ENCODE peak calls at places on chromosome 19, in four cellular contexts. Q is AG10803, M is astrocyte, F is epithelial cell of esophagus. V is an unnamed sample.

GRCh38 chr19:13441810-13442512 is 64.3 kb downstream of the CACNA1A start:
- DNase-seq in Q (peak), M (peak), F (peak), V (no peak)

GRCh38 chr19:44722131-44723121 is 23.5 kb downstream of the CEACAM16 start:
- DNase-seq in Q (no peak), M (no peak), F (no peak), V (no peak)

GRCh38 chr19:46341937-46342336 is 5.0 kb upstream of the PPP5C start:
- DNase-seq in Q (no peak), M (no peak), F (no peak), V (no peak)

GRCh38 chr19:55927991-55928390 is 4.1 kb downstream of the NLRP13 start:
- DNase-seq in Q (no peak), M (no peak), F (no peak), V (no peak)

GRCh38 chr19:54448774-54449700 is at the start of gene LENG8:
- DNase-seq in Q (peak), M (peak), F (peak), V (peak)

GRCh38 chr19:19372656-19373416 is 32.6 kb upstream of the GATAD2A start:
- DNase-seq in Q (peak), M (no peak), F (peak), V (no peak)

GRCh38 chr19:45171211-45171623 is 6.8 kb downstream of the TRAPPC6A start:
- DNase-seq in Q (no peak), M (no peak), F (peak), V (no peak)

GRCh38 chr19:34317311-34317927 is 47.6 kb upstream of the GPI start:
- DNase-seq in Q (no peak), M (peak), F (peak), V (no peak)

GRCh38 chr19:35868823-35869326 is 501 bp downstream of the APLP1 start:
- DNase-seq in Q (no peak), M (no peak), F (no peak), V (no peak)

GRCh38 chr19:13875824-13876223 is 1.1 kb upstream of the NANOS3 start:
- DNase-seq in Q (no peak), M (no peak), F (no peak), V (no peak)

GRCh38 chr19:45404557-45405434 is at the start of gene PPP1R13L:
- DNase-seq in Q (peak), M (peak), F (peak), V (no peak)

GRCh38 chr19:55118401-55118991 is 1.1 kb upstream of the PPP1R12C start:
- DNase-seq in Q (peak), M (no peak), F (no peak), V (no peak)

GRCh38 chr19:660793-661426 is 2.1 kb downstream of the RNF126 start:
- DNase-seq in Q (no peak), M (no peak), F (no peak), V (no peak)

GRCh38 chr19:23481043-23481442 is 85.8 kb upstream of the ZNF91 start:
- DNase-seq in Q (no peak), M (no peak), F (peak), V (no peak)

DNA sequence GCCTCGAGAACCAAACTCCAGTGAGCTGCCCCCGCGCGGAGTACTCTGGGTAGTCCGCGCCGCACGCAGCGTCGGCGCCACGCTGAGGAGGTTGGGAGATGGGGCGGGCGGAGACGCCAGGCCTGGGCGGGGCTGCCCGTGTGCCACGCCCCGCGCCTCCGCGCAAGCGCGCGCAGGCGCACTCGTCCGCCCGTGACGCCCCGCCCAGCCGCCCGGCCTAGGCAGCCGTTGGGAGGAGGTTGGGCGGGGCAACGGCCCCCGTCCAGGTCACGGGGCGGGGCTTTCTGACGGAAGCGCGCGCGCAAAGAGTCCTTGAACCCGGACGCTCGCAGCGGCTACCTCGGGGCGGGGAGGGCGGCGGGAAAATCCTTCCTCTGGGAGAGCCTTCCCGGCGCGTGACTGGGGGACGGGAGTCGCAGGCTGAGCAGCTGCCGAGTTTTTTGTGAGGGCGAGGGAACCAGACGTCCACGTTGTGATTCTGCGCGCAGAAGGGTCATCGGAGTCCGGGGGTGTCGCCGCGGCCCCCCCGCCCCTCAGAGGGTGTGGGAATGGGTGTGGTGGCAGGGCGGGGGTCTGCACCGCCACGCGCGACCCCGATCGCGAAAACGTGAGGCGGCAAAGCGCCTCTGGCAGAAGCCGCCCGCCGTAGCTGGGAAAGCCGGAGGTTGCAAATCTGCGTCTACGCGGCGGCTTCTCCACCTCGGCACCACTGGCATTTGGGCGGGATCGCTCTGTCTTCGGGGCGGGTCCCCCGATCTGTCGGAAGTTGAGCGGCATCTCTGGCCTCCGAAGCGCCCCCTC is at the start of gene MED26:
- DNase-seq in Q (peak), M (peak), F (peak), V (peak)
- TF ChIP-seq CTCF in Q (no peak), M (no peak), F (no peak), V (no peak)

GRCh38 chr19:48713041-48713863 is 6.3 kb downstream of the MAMSTR start:
- DNase-seq in Q (no peak), M (no peak), F (peak), V (no peak)
- TF ChIP-seq CTCF in Q (peak), M (no peak), F (peak), V (peak)

DNA sequence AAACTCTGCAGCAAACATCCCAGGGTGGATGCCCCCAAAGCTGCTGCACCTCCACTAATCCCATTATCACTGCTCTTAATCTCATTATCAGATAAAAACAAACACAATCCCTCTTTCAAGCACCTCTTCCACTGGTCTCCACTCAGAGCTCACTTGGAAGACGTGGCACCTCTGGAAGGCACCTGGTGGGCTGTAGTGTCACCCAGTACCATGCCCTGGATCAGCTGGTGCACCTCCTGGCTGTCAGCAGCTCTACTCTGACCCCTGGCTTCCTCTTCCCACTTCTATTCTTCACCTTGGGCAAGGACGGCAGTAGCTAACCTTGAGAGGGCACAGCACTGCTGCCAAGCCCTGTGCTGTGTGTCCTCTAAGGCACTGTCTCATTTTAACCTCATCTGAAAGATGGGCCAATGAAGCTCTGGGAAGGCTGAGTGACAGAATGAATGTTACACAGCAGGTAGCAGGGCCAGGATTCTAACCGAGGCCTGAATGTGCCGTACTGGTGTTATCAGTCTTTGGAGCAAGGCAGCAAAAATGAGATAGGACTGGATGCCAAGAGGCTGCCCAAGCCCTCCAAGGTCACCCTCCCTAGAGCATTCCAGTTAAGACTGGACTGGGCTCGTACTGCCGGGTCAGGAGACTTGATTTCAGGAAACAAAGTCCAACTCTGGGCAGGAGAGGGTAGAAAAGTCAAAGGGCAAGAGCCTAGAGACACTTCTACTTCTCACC is 7.4 kb downstream of the BRD4 start:
- DNase-seq in Q (no peak), M (no peak), F (no peak), V (no peak)
- TF ChIP-seq CTCF in Q (no peak), M (no peak), F (no peak), V (no peak)

GRCh38 chr19:3275583-3276340 is 51.3 kb downstream of the CELF5 start:
- DNase-seq in Q (peak), M (peak), F (peak), V (peak)
- TF ChIP-seq CTCF in Q (no peak), M (no peak), F (no peak), V (no peak)

GRCh38 chr19:33219261-33219812 is 6.3 kb downstream of the SLC7A10 start:
- DNase-seq in Q (no peak), M (peak), F (no peak), V (no peak)
- TF ChIP-seq CTCF in Q (peak), M (peak), F (no peak), V (peak)

DNA sequence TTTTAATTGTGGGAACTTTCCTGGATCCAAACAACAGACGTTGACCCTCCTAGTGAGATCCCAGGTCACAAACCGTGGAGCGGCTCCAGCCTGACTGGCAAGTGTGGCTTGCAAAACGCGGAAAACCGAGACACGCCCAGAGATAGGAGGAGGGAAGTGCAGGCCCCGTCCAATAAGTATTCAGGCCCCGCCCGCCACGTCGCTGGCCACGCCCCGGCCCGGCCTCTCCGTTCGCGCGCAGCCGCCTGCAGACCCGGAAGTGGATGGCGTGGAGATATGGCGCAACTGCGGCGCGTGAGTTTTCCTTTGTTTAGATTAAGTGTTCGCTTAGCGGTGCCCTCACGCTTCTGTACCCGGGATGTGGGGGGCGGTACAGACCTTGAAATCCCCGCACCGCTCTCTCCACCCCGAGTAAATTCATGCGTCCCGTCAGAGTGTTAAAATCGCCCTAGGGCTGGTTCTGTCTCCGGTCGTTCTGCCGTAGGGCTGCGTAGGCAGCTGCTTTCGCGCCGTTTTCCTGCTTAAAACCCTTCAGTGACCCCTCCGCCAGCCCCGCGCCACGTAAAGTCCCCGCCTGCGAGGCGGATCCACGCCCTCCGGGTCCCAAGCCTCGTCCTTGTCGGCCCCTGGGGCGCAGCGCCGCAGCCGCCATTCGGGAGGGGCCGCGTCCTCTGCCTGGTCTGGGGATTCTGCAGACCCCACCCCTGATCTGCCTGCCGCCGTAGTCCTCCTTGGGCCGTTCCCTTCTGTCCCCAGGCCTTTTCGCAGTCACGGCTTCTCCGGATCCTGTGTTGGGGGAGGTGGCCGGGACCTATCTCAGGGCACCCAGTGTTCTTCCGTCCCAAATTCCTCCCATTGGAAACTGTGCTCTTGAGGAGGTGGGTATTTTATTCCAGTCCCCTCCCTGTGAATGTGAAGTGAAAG is at the start of gene ZNF766:
- DNase-seq in Q (peak), M (peak), F (peak), V (peak)
- TF ChIP-seq CTCF in Q (no peak), M (no peak), F (no peak), V (no peak)

GRCh38 chr19:1768248-1768647 is 14.9 kb downstream of the ONECUT3 start:
- DNase-seq in Q (no peak), M (no peak), F (no peak), V (no peak)
- TF ChIP-seq CTCF in Q (peak), M (no peak), F (peak), V (peak)

GRCh38 chr19:32570081-32570785 is 10.8 kb upstream of the PDCD5 start:
- DNase-seq in Q (peak), M (peak), F (peak), V (peak)
- TF ChIP-seq CTCF in Q (peak), M (peak), F (peak), V (peak)

V was measured in AG09319.